ENCODE peak calls at places on chromosome 1, in five cellular contexts. M is NB4, I is left lung, Q is heart right ventricle, B is left ventricle myocardium inferior. X is an unnamed sample.

GRCh38 chr1:56577859-56578663 is 1.3 kb downstream of the PLPP3 start:
- DNase-seq in B (peak; percentile 46), I (peak; percentile 87), M (peak; percentile 12), Q (peak; percentile 32), X (peak; percentile 43)

GRCh38 chr1:20696397-20697333 is 21.1 kb downstream of the KIF17 start:
- DNase-seq in B (peak; percentile 83), I (peak; percentile 93), M (peak; percentile 91), Q (peak; percentile 86), X (peak; percentile 67)

GRCh38 chr1:216929870-216930582 is 206.8 kb upstream of the ESRRG start:
- DNase-seq in M (no peak), I (no peak), B (no peak), Q (no peak), X (no peak)

GRCh38 chr1:29470087-29470787 is 233.9 kb downstream of the PTPRU start:
- DNase-seq in B (no peak), Q (no peak), M (no peak), I (no peak), X (no peak)

GRCh38 chr1:216710598-216711333 is 12.5 kb downstream of the ESRRG start:
- DNase-seq in Q (no peak), B (no peak), M (no peak), I (no peak), X (no peak)

GRCh38 chr1:3747903-3748302 is 4.3 kb upstream of the CCDC27 start:
- DNase-seq in B (no peak), M (no peak), I (peak; percentile 38), Q (no peak), X (no peak)

GRCh38 chr1:156816561-156817328 is at the start of gene SH2D2A:
- DNase-seq in M (peak; percentile 81), B (no peak), I (no peak), Q (peak; percentile 70), X (peak; percentile 48)

GRCh38 chr1:193569096-193569495 is 382.7 kb upstream of the B3GALT2 start:
- DNase-seq in M (no peak), B (no peak), I (no peak), Q (no peak), X (no peak)

GRCh38 chr1:58780586-58781452 is 3.0 kb downstream of the JUN start:
- DNase-seq in B (no peak), M (no peak), Q (no peak), I (no peak), X (no peak)

GRCh38 chr1:158506369-158506987 is 34.5 kb downstream of the OR10R2 start:
- DNase-seq in M (peak; percentile 67), Q (peak; percentile 9), B (no peak), I (no peak), X (no peak)

GRCh38 chr1:93152835-93153234 is 27.4 kb downstream of the TMED5 start:
- DNase-seq in Q (no peak), I (no peak), M (no peak), B (no peak), X (no peak)

GRCh38 chr1:211829343-211830054 is 1.1 kb downstream of the LPGAT1 start:
- DNase-seq in Q (peak; percentile 12), M (peak; percentile 34), I (no peak), B (peak; percentile 31), X (no peak)

GRCh38 chr1:210234254-210234747 is 1.7 kb downstream of the SERTAD4 start:
- DNase-seq in Q (no peak), M (peak; percentile 19), I (no peak), B (no peak), X (no peak)

GRCh38 chr1:81702903-81703302 is 97.8 kb upstream of the ADGRL2 start:
- DNase-seq in I (no peak), Q (no peak), M (no peak), B (no peak), X (no peak)

GRCh38 chr1:228860911-228861829 is 125.9 kb downstream of the RHOU start:
- DNase-seq in M (no peak), B (no peak), I (no peak), Q (no peak), X (no peak)

GRCh38 chr1:23553896-23554480 is 5.3 kb downstream of the ID3 start:
- DNase-seq in B (no peak), Q (no peak), I (no peak), M (no peak), X (no peak)

GRCh38 chr1:154344977-154345837 is 19.9 kb downstream of the ATP8B2 start:
- DNase-seq in Q (no peak), I (no peak), M (peak; percentile 66), B (no peak), X (no peak)

GRCh38 chr1:169724168-169724567 is 9.7 kb downstream of the SELE start:
- DNase-seq in Q (no peak), B (no peak), M (no peak), I (no peak), X (no peak)

GRCh38 chr1:204227996-204228785 is 14.4 kb upstream of the GOLT1A start:
- DNase-seq in M (no peak), B (no peak), I (peak; percentile 68), Q (no peak), X (no peak)

GRCh38 chr1:166197141-166197540 is 30.3 kb upstream of the FAM78B start:
- DNase-seq in Q (no peak), B (no peak), I (no peak), M (no peak), X (no peak)

GRCh38 chr1:230421485-230421884 is 4.6 kb downstream of the PGBD5 start:
- DNase-seq in Q (no peak), B (no peak), I (no peak), M (peak; percentile 24), X (no peak)

DNA sequence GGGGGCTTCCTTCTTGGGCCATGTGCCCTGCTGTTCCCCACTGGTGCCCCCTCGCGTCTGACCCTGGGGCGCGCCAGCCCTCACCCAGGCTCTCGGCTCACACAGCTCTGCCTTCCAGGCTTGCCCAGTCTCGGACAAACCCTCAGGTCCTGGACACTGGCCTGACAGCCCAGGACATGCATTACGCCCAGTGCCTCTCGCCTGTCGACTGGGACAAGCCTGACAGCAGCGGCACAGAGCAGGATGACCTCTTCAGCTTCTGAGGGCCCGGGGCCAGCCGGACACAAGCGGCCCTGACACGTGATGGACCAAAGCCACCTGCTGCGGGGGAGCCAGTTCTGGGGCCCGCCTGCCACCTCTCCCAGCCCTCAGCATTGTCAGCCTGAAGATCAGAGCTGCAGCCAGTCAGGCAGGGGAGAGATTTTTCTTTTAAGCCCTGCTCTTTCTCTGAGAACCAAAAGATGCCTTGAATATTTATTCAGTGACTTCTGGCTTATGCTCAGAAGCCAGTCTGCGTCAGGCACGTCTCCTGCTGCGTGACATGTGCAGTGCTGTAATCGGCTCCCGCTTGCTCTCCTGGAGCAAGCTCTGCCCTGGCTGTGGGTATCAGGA is 23.4 kb downstream of the LDLRAP1 start:
- DNase-seq in Q (peak; percentile 68), B (peak; percentile 62), I (no peak), M (no peak), X (no peak)
- TF ChIP-seq CTCF in Q (peak; percentile 14), B (no peak), I (no peak), M (no peak), X (no peak)

GRCh38 chr1:84410328-84411107 is 12.2 kb downstream of the DNASE2B start:
- DNase-seq in B (no peak), Q (no peak), M (no peak), I (no peak), X (no peak)
- TF ChIP-seq CTCF in B (no peak), Q (no peak), M (no peak), I (no peak), X (no peak)

GRCh38 chr1:10945988-10946387 is 66.5 kb upstream of the TARDBP start:
- DNase-seq in Q (no peak), I (peak; percentile 61), M (no peak), B (no peak), X (no peak)
- TF ChIP-seq CTCF in Q (no peak), I (no peak), M (no peak), B (no peak), X (no peak)

GRCh38 chr1:27496604-27497155 is 6.7 kb upstream of the WASF2 start:
- DNase-seq in B (peak; percentile 50), M (peak; percentile 30), Q (peak; percentile 50), I (no peak), X (no peak)
- TF ChIP-seq CTCF in B (peak; percentile 33), M (no peak), Q (peak; percentile 25), I (no peak), X (no peak)

GRCh38 chr1:227558807-227559186 is 4.6 kb upstream of the ZNF678 start:
- DNase-seq in I (no peak), Q (no peak), M (no peak), B (no peak), X (no peak)

GRCh38 chr1:227557962-227558806 is 5.2 kb upstream of the ZNF678 start:
- DNase-seq in M (no peak), I (peak; percentile 70), Q (no peak), B (no peak), X (no peak)

GRCh38 chr1:227560393-227560792 is 3.0 kb upstream of the ZNF678 start:
- DNase-seq in Q (no peak), I (no peak), B (no peak), M (no peak), X (no peak)

GRCh38 chr1:227559926-227560325 is 3.4 kb upstream of the ZNF678 start:
- DNase-seq in B (no peak), Q (no peak), I (no peak), M (no peak), X (no peak)

DNA sequence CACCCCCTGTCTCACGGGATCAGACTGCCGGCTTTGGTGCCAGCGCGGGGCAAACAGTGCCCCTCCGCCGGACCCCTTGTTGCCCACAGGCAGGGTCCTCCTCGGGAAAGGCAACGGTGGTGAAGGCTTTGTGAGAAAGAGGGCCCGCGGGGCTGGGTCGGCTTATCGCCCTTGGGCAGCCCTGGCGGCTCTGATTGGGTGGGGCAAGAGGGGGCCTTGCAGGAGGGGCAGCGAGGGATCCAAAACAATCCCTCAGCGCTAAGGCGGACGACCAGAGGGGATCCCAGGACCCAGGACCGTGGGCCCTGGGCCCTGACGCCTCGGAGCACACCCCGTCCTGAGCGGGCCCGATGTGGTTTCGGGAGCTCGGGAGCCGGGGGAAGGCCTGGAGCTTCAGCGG is 3.9 kb upstream of the ZNF678 start:
- DNase-seq in Q (no peak), I (no peak), M (no peak), B (no peak), X (no peak)
- TF ChIP-seq CTCF in Q (no peak), I (no peak), M (no peak), B (no peak), X (no peak)

GRCh38 chr1:112925015-112925414 is 31.0 kb downstream of the SLC16A1 start:
- DNase-seq in Q (no peak), M (no peak), B (no peak), I (no peak), X (no peak)
- TF ChIP-seq CTCF in Q (no peak), M (no peak), B (peak; percentile 20), I (no peak), X (no peak)

DNA sequence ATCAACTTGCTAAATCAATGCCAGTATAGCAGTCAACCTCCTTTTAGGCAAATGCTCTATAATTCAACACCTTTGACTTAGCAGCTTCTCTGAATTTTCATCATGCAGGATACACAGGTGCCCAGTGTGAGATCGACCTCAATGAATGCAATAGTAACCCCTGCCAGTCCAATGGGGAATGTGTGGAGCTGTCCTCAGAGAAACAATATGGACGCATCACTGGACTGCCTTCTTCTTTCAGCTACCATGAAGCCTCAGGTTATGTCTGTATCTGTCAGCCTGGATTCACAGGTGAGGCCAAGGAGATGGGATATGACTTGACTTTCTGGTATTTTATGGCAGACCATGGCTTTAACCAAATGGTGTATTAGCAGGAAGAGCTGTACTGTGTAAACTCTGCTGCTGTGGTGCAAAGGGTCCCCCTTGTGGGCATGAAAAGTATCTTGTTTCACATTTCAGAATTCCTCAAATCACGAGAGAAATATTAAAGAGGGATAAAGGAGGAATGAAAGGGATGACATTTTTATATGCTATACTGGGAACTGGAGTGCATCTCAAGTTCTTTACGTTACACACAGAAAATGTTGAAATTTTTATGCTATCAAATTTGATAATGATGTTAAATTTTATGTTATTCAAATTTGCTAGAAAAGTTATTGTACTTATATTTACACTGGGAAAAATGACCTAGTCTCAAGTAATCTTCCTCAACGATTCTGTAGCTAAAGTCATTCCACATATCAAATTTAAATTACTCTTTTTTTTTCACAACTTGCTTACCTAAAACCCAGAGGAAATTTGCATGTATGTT is 88.9 kb downstream of the CRB1 start:
- DNase-seq in I (no peak), M (peak; percentile 62), Q (peak; percentile 11), B (no peak), X (no peak)
- TF ChIP-seq CTCF in I (peak; percentile 25), M (peak; percentile 50), Q (peak; percentile 65), B (peak; percentile 76), X (no peak)